ENCODE peak calls at places on chromosomes 1 and 21, in nine cellular contexts. One of them, this sample, is unnamed.
A peak's percentile ranks its signal among the peaks of the same experiment; 100 is the strongest.

GRCh38 chr21:30391615-30392014 is 4.2 kb upstream of the KRTAP13-1 start:
- DNase-seq in caudate nucleus: no peak
- DNase-seq in activated CD4-positive, CD25-positive, alpha-beta regulatory T cell: no peak
- DNase-seq in GM20000: no peak
- DNase-seq in globus pallidus: no peak
- DNase-seq in HTR-8/SVneo: no peak
- DNase-seq in NCI-H345: no peak
- DNase-seq in breast epithelium: no peak
- DNase-seq in fibroblast of lung: no peak
- DNase-seq in this sample: no peak

GRCh38 chr1:175332515-175332914 is 139.9 kb upstream of the KIAA0040 start:
- DNase-seq in breast epithelium: no peak
- DNase-seq in HTR-8/SVneo: no peak
- DNase-seq in GM20000: no peak
- DNase-seq in activated CD4-positive, CD25-positive, alpha-beta regulatory T cell: no peak
- DNase-seq in globus pallidus: no peak
- DNase-seq in NCI-H345: no peak
- DNase-seq in caudate nucleus: no peak
- DNase-seq in fibroblast of lung: no peak
- DNase-seq in this sample: no peak

GRCh38 chr1:167722152-167722869 is 529 bp downstream of the MPZL1 start:
- DNase-seq in HTR-8/SVneo: peak; percentile 41
- DNase-seq in caudate nucleus: no peak
- DNase-seq in breast epithelium: no peak
- DNase-seq in activated CD4-positive, CD25-positive, alpha-beta regulatory T cell: no peak
- DNase-seq in GM20000: no peak
- DNase-seq in globus pallidus: no peak
- DNase-seq in NCI-H345: peak; percentile 71
- DNase-seq in fibroblast of lung: peak; percentile 49
- DNase-seq in this sample: peak; percentile 29

GRCh38 chr1:243433737-243434370 is 178.0 kb downstream of the SDCCAG8 start:
- DNase-seq in activated CD4-positive, CD25-positive, alpha-beta regulatory T cell: no peak
- DNase-seq in GM20000: no peak
- DNase-seq in HTR-8/SVneo: no peak
- DNase-seq in NCI-H345: no peak
- DNase-seq in breast epithelium: no peak
- DNase-seq in fibroblast of lung: peak; percentile 58
- DNase-seq in globus pallidus: no peak
- DNase-seq in caudate nucleus: peak; percentile 58
- DNase-seq in this sample: no peak

GRCh38 chr1:232367293-232367692 is 262.6 kb downstream of the SIPA1L2 start:
- DNase-seq in globus pallidus: no peak
- DNase-seq in fibroblast of lung: peak; percentile 20
- DNase-seq in GM20000: no peak
- DNase-seq in NCI-H345: no peak
- DNase-seq in activated CD4-positive, CD25-positive, alpha-beta regulatory T cell: no peak
- DNase-seq in breast epithelium: no peak
- DNase-seq in HTR-8/SVneo: no peak
- DNase-seq in caudate nucleus: no peak
- DNase-seq in this sample: no peak

GRCh38 chr1:153572569-153573015 is 6.9 kb upstream of the S100A2 start:
- DNase-seq in GM20000: peak; percentile 78
- DNase-seq in activated CD4-positive, CD25-positive, alpha-beta regulatory T cell: no peak
- DNase-seq in globus pallidus: peak; percentile 88
- DNase-seq in breast epithelium: peak; percentile 83
- DNase-seq in fibroblast of lung: peak; percentile 78
- DNase-seq in NCI-H345: peak; percentile 64
- DNase-seq in HTR-8/SVneo: peak; percentile 80
- DNase-seq in caudate nucleus: peak; percentile 81
- DNase-seq in this sample: no peak

GRCh38 chr1:39159224-39160036 is 45.1 kb upstream of the MACF1 start:
- DNase-seq in NCI-H345: no peak
- DNase-seq in caudate nucleus: no peak
- DNase-seq in globus pallidus: no peak
- DNase-seq in activated CD4-positive, CD25-positive, alpha-beta regulatory T cell: no peak
- DNase-seq in GM20000: no peak
- DNase-seq in breast epithelium: peak; percentile 65
- DNase-seq in fibroblast of lung: peak; percentile 89
- DNase-seq in HTR-8/SVneo: no peak
- DNase-seq in this sample: no peak

GRCh38 chr1:176691251-176692228 is 228.6 kb downstream of the PAPPA2 start:
- DNase-seq in activated CD4-positive, CD25-positive, alpha-beta regulatory T cell: no peak
- DNase-seq in fibroblast of lung: peak; percentile 52
- DNase-seq in NCI-H345: peak; percentile 70
- DNase-seq in GM20000: peak; percentile 37
- DNase-seq in breast epithelium: no peak
- DNase-seq in globus pallidus: peak; percentile 40
- DNase-seq in HTR-8/SVneo: peak; percentile 9
- DNase-seq in caudate nucleus: peak; percentile 44
- DNase-seq in this sample: peak; percentile 48

GRCh38 chr1:10634428-10635384 is 160.0 kb downstream of the PEX14 start:
- DNase-seq in NCI-H345: peak; percentile 10
- DNase-seq in HTR-8/SVneo: no peak
- DNase-seq in breast epithelium: no peak
- DNase-seq in fibroblast of lung: peak; percentile 35
- DNase-seq in GM20000: no peak
- DNase-seq in activated CD4-positive, CD25-positive, alpha-beta regulatory T cell: no peak
- DNase-seq in globus pallidus: no peak
- DNase-seq in caudate nucleus: no peak
- DNase-seq in this sample: no peak

GRCh38 chr1:248822148-248823032 is 3.3 kb downstream of the SH3BP5L start:
- DNase-seq in activated CD4-positive, CD25-positive, alpha-beta regulatory T cell: no peak
- DNase-seq in caudate nucleus: no peak
- DNase-seq in fibroblast of lung: peak; percentile 40
- DNase-seq in HTR-8/SVneo: no peak
- DNase-seq in NCI-H345: no peak
- DNase-seq in GM20000: no peak
- DNase-seq in breast epithelium: no peak
- DNase-seq in globus pallidus: no peak
- DNase-seq in this sample: no peak

GRCh38 chr1:175217674-175218073 is 25.1 kb upstream of the KIAA0040 start:
- DNase-seq in caudate nucleus: no peak
- DNase-seq in globus pallidus: no peak
- DNase-seq in activated CD4-positive, CD25-positive, alpha-beta regulatory T cell: no peak
- DNase-seq in breast epithelium: no peak
- DNase-seq in NCI-H345: no peak
- DNase-seq in HTR-8/SVneo: no peak
- DNase-seq in fibroblast of lung: no peak
- DNase-seq in GM20000: no peak
- DNase-seq in this sample: no peak

GRCh38 chr1:22297999-22298398 is 153.7 kb upstream of the ZBTB40 start:
- DNase-seq in GM20000: no peak
- DNase-seq in globus pallidus: no peak
- DNase-seq in NCI-H345: no peak
- DNase-seq in activated CD4-positive, CD25-positive, alpha-beta regulatory T cell: no peak
- DNase-seq in HTR-8/SVneo: no peak
- DNase-seq in caudate nucleus: no peak
- DNase-seq in fibroblast of lung: no peak
- DNase-seq in breast epithelium: peak; percentile 22
- DNase-seq in this sample: no peak

GRCh38 chr21:16942703-16943102 is 570.1 kb upstream of the CXADR start:
- DNase-seq in HTR-8/SVneo: no peak
- DNase-seq in GM20000: no peak
- DNase-seq in caudate nucleus: no peak
- DNase-seq in globus pallidus: no peak
- DNase-seq in activated CD4-positive, CD25-positive, alpha-beta regulatory T cell: no peak
- DNase-seq in fibroblast of lung: peak; percentile 29
- DNase-seq in breast epithelium: no peak
- DNase-seq in NCI-H345: no peak
- DNase-seq in this sample: no peak

GRCh38 chr1:200399860-200400259 is 10.0 kb downstream of the ZNF281 start:
- DNase-seq in fibroblast of lung: no peak
- DNase-seq in activated CD4-positive, CD25-positive, alpha-beta regulatory T cell: no peak
- DNase-seq in GM20000: no peak
- DNase-seq in breast epithelium: no peak
- DNase-seq in globus pallidus: no peak
- DNase-seq in NCI-H345: no peak
- DNase-seq in HTR-8/SVneo: no peak
- DNase-seq in caudate nucleus: no peak
- DNase-seq in this sample: no peak

GRCh38 chr1:55040953-55041494 is 1.7 kb downstream of the PCSK9 start:
- DNase-seq in globus pallidus: no peak
- DNase-seq in breast epithelium: no peak
- DNase-seq in GM20000: no peak
- DNase-seq in fibroblast of lung: no peak
- DNase-seq in HTR-8/SVneo: no peak
- DNase-seq in activated CD4-positive, CD25-positive, alpha-beta regulatory T cell: no peak
- DNase-seq in NCI-H345: no peak
- DNase-seq in caudate nucleus: no peak
- DNase-seq in this sample: no peak

GRCh38 chr1:85582687-85583354 is 2.3 kb downstream of the CCN1 start:
- DNase-seq in globus pallidus: no peak
- DNase-seq in breast epithelium: no peak
- DNase-seq in caudate nucleus: no peak
- DNase-seq in fibroblast of lung: peak; percentile 56
- DNase-seq in HTR-8/SVneo: no peak
- DNase-seq in NCI-H345: no peak
- DNase-seq in GM20000: no peak
- DNase-seq in activated CD4-positive, CD25-positive, alpha-beta regulatory T cell: no peak
- DNase-seq in this sample: no peak